ENCODE peak calls at places on chromosomes 11 and 22, in nine cellular contexts. One of them, this sample, is unnamed.

GRCh38 chr11:98793276-98793675 is 227.5 kb upstream of the CNTN5 start:
- DNase-seq in HTR-8/SVneo: no peak
- DNase-seq in NCI-H1092: no peak
- DNase-seq in ELR: no peak
- DNase-seq in brain microvascular endothelial cell: no peak
- DNase-seq in GM06990: no peak
- DNase-seq in EH: no peak
- DNase-seq in caudate nucleus: no peak
- DNase-seq in neural crest cell: no peak
- DNase-seq in this sample: no peak

GRCh38 chr11:128678017-128678416 is 15.9 kb upstream of the FLI1 start:
- DNase-seq in HTR-8/SVneo: no peak
- DNase-seq in NCI-H1092: no peak
- DNase-seq in ELR: no peak
- DNase-seq in brain microvascular endothelial cell: no peak
- DNase-seq in GM06990: no peak
- DNase-seq in EH: peak
- DNase-seq in caudate nucleus: no peak
- DNase-seq in neural crest cell: no peak
- DNase-seq in this sample: no peak

GRCh38 chr11:64747961-64748715 is 4.2 kb upstream of the RASGRP2 start:
- DNase-seq in HTR-8/SVneo: no peak
- DNase-seq in NCI-H1092: no peak
- DNase-seq in ELR: peak
- DNase-seq in brain microvascular endothelial cell: no peak
- DNase-seq in GM06990: no peak
- DNase-seq in EH: peak
- DNase-seq in caudate nucleus: no peak
- DNase-seq in neural crest cell: no peak
- DNase-seq in this sample: no peak

GRCh38 chr11:133052537-133052936 is 479.8 kb downstream of the OPCML start:
- DNase-seq in HTR-8/SVneo: no peak
- DNase-seq in NCI-H1092: peak
- DNase-seq in ELR: no peak
- DNase-seq in brain microvascular endothelial cell: no peak
- DNase-seq in GM06990: no peak
- DNase-seq in EH: no peak
- DNase-seq in caudate nucleus: no peak
- DNase-seq in neural crest cell: no peak
- DNase-seq in this sample: peak

GRCh38 chr11:46250071-46251052 is 27.1 kb upstream of the CREB3L1 start:
- DNase-seq in HTR-8/SVneo: no peak
- DNase-seq in NCI-H1092: no peak
- DNase-seq in ELR: peak
- DNase-seq in brain microvascular endothelial cell: no peak
- DNase-seq in GM06990: no peak
- DNase-seq in EH: peak
- DNase-seq in caudate nucleus: no peak
- DNase-seq in neural crest cell: no peak
- DNase-seq in this sample: no peak

GRCh38 chr22:42282943-42283287 is 12.5 kb upstream of the TCF20 start:
- DNase-seq in HTR-8/SVneo: no peak
- DNase-seq in NCI-H1092: no peak
- DNase-seq in ELR: no peak
- DNase-seq in brain microvascular endothelial cell: no peak
- DNase-seq in GM06990: no peak
- DNase-seq in EH: no peak
- DNase-seq in caudate nucleus: no peak
- DNase-seq in neural crest cell: peak
- DNase-seq in this sample: no peak

GRCh38 chr11:81070948-81071347 is 1630.1 kb upstream of the TENM4 start:
- DNase-seq in HTR-8/SVneo: no peak
- DNase-seq in NCI-H1092: no peak
- DNase-seq in ELR: no peak
- DNase-seq in brain microvascular endothelial cell: no peak
- DNase-seq in GM06990: peak
- DNase-seq in EH: no peak
- DNase-seq in caudate nucleus: no peak
- DNase-seq in neural crest cell: no peak
- DNase-seq in this sample: no peak

GRCh38 chr22:20589614-20590476 is 82.4 kb downstream of the MED15 start:
- DNase-seq in HTR-8/SVneo: no peak
- DNase-seq in NCI-H1092: no peak
- DNase-seq in ELR: no peak
- DNase-seq in brain microvascular endothelial cell: no peak
- DNase-seq in GM06990: peak
- DNase-seq in EH: no peak
- DNase-seq in caudate nucleus: no peak
- DNase-seq in neural crest cell: no peak
- DNase-seq in this sample: peak

GRCh38 chr22:39185601-39186012 is 33.1 kb upstream of the CBX7 start:
- DNase-seq in HTR-8/SVneo: no peak
- DNase-seq in NCI-H1092: no peak
- DNase-seq in ELR: peak
- DNase-seq in brain microvascular endothelial cell: no peak
- DNase-seq in GM06990: no peak
- DNase-seq in EH: peak
- DNase-seq in caudate nucleus: peak
- DNase-seq in neural crest cell: peak
- DNase-seq in this sample: no peak

GRCh38 chr11:102666331-102666957 is 39.1 kb downstream of the MMP27 start:
- DNase-seq in HTR-8/SVneo: peak
- DNase-seq in NCI-H1092: no peak
- DNase-seq in ELR: peak
- DNase-seq in brain microvascular endothelial cell: peak
- DNase-seq in GM06990: no peak
- DNase-seq in EH: peak
- DNase-seq in caudate nucleus: no peak
- DNase-seq in neural crest cell: peak
- DNase-seq in this sample: no peak

GRCh38 chr11:108562746-108563581 is 30.6 kb downstream of the EXPH5 start:
- DNase-seq in HTR-8/SVneo: no peak
- DNase-seq in NCI-H1092: no peak
- DNase-seq in ELR: no peak
- DNase-seq in brain microvascular endothelial cell: no peak
- DNase-seq in GM06990: no peak
- DNase-seq in EH: peak
- DNase-seq in caudate nucleus: no peak
- DNase-seq in neural crest cell: no peak
- DNase-seq in this sample: no peak

GRCh38 chr11:78061921-78062311 is 1.7 kb upstream of the THRSP start:
- DNase-seq in HTR-8/SVneo: no peak
- DNase-seq in NCI-H1092: no peak
- DNase-seq in ELR: no peak
- DNase-seq in brain microvascular endothelial cell: no peak
- DNase-seq in GM06990: no peak
- DNase-seq in EH: no peak
- DNase-seq in caudate nucleus: peak
- DNase-seq in neural crest cell: no peak
- DNase-seq in this sample: no peak

GRCh38 chr11:69646493-69647201 is 5.7 kb downstream of the CCND1 start:
- DNase-seq in HTR-8/SVneo: no peak
- DNase-seq in NCI-H1092: no peak
- DNase-seq in ELR: no peak
- DNase-seq in brain microvascular endothelial cell: no peak
- DNase-seq in GM06990: no peak
- DNase-seq in EH: no peak
- DNase-seq in caudate nucleus: no peak
- DNase-seq in neural crest cell: no peak
- DNase-seq in this sample: peak

GRCh38 chr11:116229581-116229980 is 543.2 kb downstream of the BUD13 start:
- DNase-seq in HTR-8/SVneo: no peak
- DNase-seq in NCI-H1092: no peak
- DNase-seq in ELR: no peak
- DNase-seq in brain microvascular endothelial cell: no peak
- DNase-seq in GM06990: no peak
- DNase-seq in EH: no peak
- DNase-seq in caudate nucleus: no peak
- DNase-seq in neural crest cell: no peak
- DNase-seq in this sample: no peak

GRCh38 chr11:106988151-106988806 is 30.0 kb downstream of the GUCY1A2 start:
- DNase-seq in HTR-8/SVneo: no peak
- DNase-seq in NCI-H1092: no peak
- DNase-seq in ELR: peak
- DNase-seq in brain microvascular endothelial cell: peak
- DNase-seq in GM06990: no peak
- DNase-seq in EH: peak
- DNase-seq in caudate nucleus: no peak
- DNase-seq in neural crest cell: no peak
- DNase-seq in this sample: no peak

GRCh38 chr22:46980392-46980791 is 217.9 kb downstream of the TBC1D22A start:
- DNase-seq in HTR-8/SVneo: no peak
- DNase-seq in NCI-H1092: no peak
- DNase-seq in ELR: no peak
- DNase-seq in brain microvascular endothelial cell: no peak
- DNase-seq in GM06990: no peak
- DNase-seq in EH: no peak
- DNase-seq in caudate nucleus: no peak
- DNase-seq in neural crest cell: no peak
- DNase-seq in this sample: no peak

GRCh38 chr11:40388097-40388818 is 1071.2 kb downstream of the LRRC4C start:
- DNase-seq in HTR-8/SVneo: peak
- DNase-seq in NCI-H1092: no peak
- DNase-seq in ELR: peak
- DNase-seq in brain microvascular endothelial cell: no peak
- DNase-seq in GM06990: no peak
- DNase-seq in EH: peak
- DNase-seq in caudate nucleus: no peak
- DNase-seq in neural crest cell: no peak
- DNase-seq in this sample: no peak

GRCh38 chr11:66337103-66337899 is 1.1 kb upstream of the RIN1 start:
- DNase-seq in HTR-8/SVneo: no peak
- DNase-seq in NCI-H1092: no peak
- DNase-seq in ELR: peak
- DNase-seq in brain microvascular endothelial cell: peak
- DNase-seq in GM06990: no peak
- DNase-seq in EH: peak
- DNase-seq in caudate nucleus: no peak
- DNase-seq in neural crest cell: no peak
- DNase-seq in this sample: no peak

GRCh38 chr22:23828800-23829680 is 9.8 kb downstream of the DERL3 start:
- DNase-seq in HTR-8/SVneo: no peak
- DNase-seq in NCI-H1092: no peak
- DNase-seq in ELR: no peak
- DNase-seq in brain microvascular endothelial cell: no peak
- DNase-seq in GM06990: no peak
- DNase-seq in EH: no peak
- DNase-seq in caudate nucleus: no peak
- DNase-seq in neural crest cell: no peak
- DNase-seq in this sample: peak

GRCh38 chr22:23237841-23238240 is 57.5 kb downstream of the BCR start:
- DNase-seq in HTR-8/SVneo: no peak
- DNase-seq in NCI-H1092: no peak
- DNase-seq in ELR: no peak
- DNase-seq in brain microvascular endothelial cell: no peak
- DNase-seq in GM06990: no peak
- DNase-seq in EH: no peak
- DNase-seq in caudate nucleus: peak
- DNase-seq in neural crest cell: no peak
- DNase-seq in this sample: no peak

GRCh38 chr11:20055312-20055711 is 105.0 kb downstream of the DBX1 start:
- DNase-seq in HTR-8/SVneo: no peak
- DNase-seq in NCI-H1092: no peak
- DNase-seq in ELR: no peak
- DNase-seq in brain microvascular endothelial cell: no peak
- DNase-seq in GM06990: no peak
- DNase-seq in EH: peak
- DNase-seq in caudate nucleus: no peak
- DNase-seq in neural crest cell: no peak
- DNase-seq in this sample: no peak

GRCh38 chr22:30861688-30862552 is 106.7 kb downstream of the MORC2 start:
- DNase-seq in HTR-8/SVneo: no peak
- DNase-seq in NCI-H1092: no peak
- DNase-seq in ELR: no peak
- DNase-seq in brain microvascular endothelial cell: no peak
- DNase-seq in GM06990: no peak
- DNase-seq in EH: no peak
- DNase-seq in caudate nucleus: no peak
- DNase-seq in neural crest cell: no peak
- DNase-seq in this sample: no peak

GRCh38 chr11:95282337-95282751 is 51.3 kb upstream of the SESN3 start:
- DNase-seq in HTR-8/SVneo: no peak
- DNase-seq in NCI-H1092: no peak
- DNase-seq in ELR: no peak
- DNase-seq in brain microvascular endothelial cell: no peak
- DNase-seq in GM06990: no peak
- DNase-seq in EH: no peak
- DNase-seq in caudate nucleus: no peak
- DNase-seq in neural crest cell: no peak
- DNase-seq in this sample: peak

GRCh38 chr22:19143967-19144400 is 467 bp downstream of the ESS2 start:
- DNase-seq in HTR-8/SVneo: no peak
- DNase-seq in NCI-H1092: no peak
- DNase-seq in ELR: peak
- DNase-seq in brain microvascular endothelial cell: no peak
- DNase-seq in GM06990: no peak
- DNase-seq in EH: peak
- DNase-seq in caudate nucleus: peak
- DNase-seq in neural crest cell: no peak
- DNase-seq in this sample: no peak

GRCh38 chr11:17277024-17277584 is 565 bp downstream of the NUCB2 start:
- DNase-seq in HTR-8/SVneo: peak
- DNase-seq in NCI-H1092: peak
- DNase-seq in ELR: peak
- DNase-seq in brain microvascular endothelial cell: peak
- DNase-seq in GM06990: no peak
- DNase-seq in EH: peak
- DNase-seq in caudate nucleus: peak
- DNase-seq in neural crest cell: no peak
- DNase-seq in this sample: no peak

GRCh38 chr11:130677486-130678153 is 229.2 kb downstream of the ADAMTS15 start:
- DNase-seq in HTR-8/SVneo: peak
- DNase-seq in NCI-H1092: no peak
- DNase-seq in ELR: peak
- DNase-seq in brain microvascular endothelial cell: peak
- DNase-seq in GM06990: no peak
- DNase-seq in EH: peak
- DNase-seq in caudate nucleus: no peak
- DNase-seq in neural crest cell: no peak
- DNase-seq in this sample: no peak

GRCh38 chr11:27894552-27894951 is 194.3 kb upstream of the BDNF start:
- DNase-seq in HTR-8/SVneo: no peak
- DNase-seq in NCI-H1092: no peak
- DNase-seq in ELR: no peak
- DNase-seq in brain microvascular endothelial cell: no peak
- DNase-seq in GM06990: no peak
- DNase-seq in EH: no peak
- DNase-seq in caudate nucleus: no peak
- DNase-seq in neural crest cell: no peak
- DNase-seq in this sample: no peak

GRCh38 chr11:2732940-2733628 is 33.3 kb upstream of the KCNQ1OT1 start:
- DNase-seq in HTR-8/SVneo: no peak
- DNase-seq in NCI-H1092: no peak
- DNase-seq in ELR: no peak
- DNase-seq in brain microvascular endothelial cell: no peak
- DNase-seq in GM06990: no peak
- DNase-seq in EH: no peak
- DNase-seq in caudate nucleus: no peak
- DNase-seq in neural crest cell: no peak
- DNase-seq in this sample: peak

GRCh38 chr22:23750744-23751440 is at the start of gene ZNF70:
- DNase-seq in HTR-8/SVneo: peak
- DNase-seq in NCI-H1092: peak
- DNase-seq in ELR: peak
- DNase-seq in brain microvascular endothelial cell: peak
- DNase-seq in GM06990: peak
- DNase-seq in EH: peak
- DNase-seq in caudate nucleus: peak
- DNase-seq in neural crest cell: peak
- DNase-seq in this sample: peak